ENCODE peak calls at places on chromosomes 11 and 22, in nine cellular contexts. X is PC-3; Z is dorsolateral prefrontal cortex; F is prostate gland; C is HCT116; J is substantia nigra; W is aorta; P is CD4-positive, alpha-beta T cell; N is IMR-90. M is an unnamed sample.
A peak's percentile ranks its signal among the peaks of the same experiment; 100 is the strongest.

GRCh38 chr11:118615282-118615979 is 8.0 kb downstream of the PHLDB1 start:
- DNase-seq in X (no peak), Z (no peak), F (no peak), C (no peak), J (no peak), W (peak; percentile 49), P (no peak), N (no peak), M (no peak)

GRCh38 chr22:35126993-35127392 is 61.0 kb downstream of the ISX start:
- DNase-seq in X (no peak), Z (no peak), F (no peak), C (no peak), J (no peak), W (no peak), P (no peak), N (no peak), M (no peak)

GRCh38 chr11:69848196-69848595 is 29.0 kb upstream of the FGF3 start:
- DNase-seq in X (peak; percentile 25), Z (no peak), F (no peak), C (no peak), J (no peak), W (no peak), P (no peak), N (peak; percentile 32), M (no peak)

GRCh38 chr11:37474889-37475288 is 876.9 kb upstream of the RAG2 start:
- DNase-seq in X (no peak), Z (no peak), F (no peak), C (no peak), J (no peak), W (no peak), P (no peak), N (no peak), M (no peak)

GRCh38 chr22:30361916-30362631 is 5.3 kb downstream of the CCDC157 start:
- DNase-seq in X (no peak), Z (no peak), F (no peak), C (no peak), J (no peak), W (no peak), P (no peak), N (no peak), M (no peak)

GRCh38 chr22:28817919-28818859 is 17.8 kb upstream of the XBP1 start:
- DNase-seq in X (peak; percentile 19), Z (no peak), F (peak; percentile 94), C (no peak), J (no peak), W (no peak), P (no peak), N (no peak), M (peak; percentile 77)

GRCh38 chr11:66855574-66856495 is 1.0 kb upstream of the LRFN4 start:
- DNase-seq in X (peak; percentile 99), Z (peak; percentile 85), F (peak; percentile 84), C (peak; percentile 82), J (peak; percentile 94), W (peak; percentile 98), P (peak; percentile 68), N (peak; percentile 84), M (peak; percentile 95)

GRCh38 chr11:33045551-33046255 is 6.3 kb downstream of the TCP11L1 start:
- DNase-seq in X (peak; percentile 83), Z (no peak), F (no peak), C (no peak), J (no peak), W (no peak), P (no peak), N (no peak), M (no peak)

GRCh38 chr22:19271856-19272535 is 19.5 kb downstream of the CLTCL1 start:
- DNase-seq in X (peak; percentile 90), Z (no peak), F (peak; percentile 49), C (no peak), J (no peak), W (no peak), P (no peak), N (peak; percentile 74), M (no peak)

GRCh38 chr11:1873048-1873812 is 18.5 kb downstream of the PRR33 start:
- DNase-seq in X (no peak), Z (no peak), F (no peak), C (no peak), J (no peak), W (peak; percentile 74), P (no peak), N (peak; percentile 24), M (no peak)

GRCh38 chr11:133040289-133040893 is 491.9 kb downstream of the OPCML start:
- DNase-seq in X (no peak), Z (no peak), F (no peak), C (no peak), J (no peak), W (no peak), P (no peak), N (peak; percentile 3), M (no peak)

GRCh38 chr11:800473-800872 is 2.4 kb upstream of the SLC25A22 start:
- DNase-seq in X (no peak), Z (no peak), F (no peak), C (no peak), J (no peak), W (no peak), P (no peak), N (no peak), M (no peak)

DNA sequence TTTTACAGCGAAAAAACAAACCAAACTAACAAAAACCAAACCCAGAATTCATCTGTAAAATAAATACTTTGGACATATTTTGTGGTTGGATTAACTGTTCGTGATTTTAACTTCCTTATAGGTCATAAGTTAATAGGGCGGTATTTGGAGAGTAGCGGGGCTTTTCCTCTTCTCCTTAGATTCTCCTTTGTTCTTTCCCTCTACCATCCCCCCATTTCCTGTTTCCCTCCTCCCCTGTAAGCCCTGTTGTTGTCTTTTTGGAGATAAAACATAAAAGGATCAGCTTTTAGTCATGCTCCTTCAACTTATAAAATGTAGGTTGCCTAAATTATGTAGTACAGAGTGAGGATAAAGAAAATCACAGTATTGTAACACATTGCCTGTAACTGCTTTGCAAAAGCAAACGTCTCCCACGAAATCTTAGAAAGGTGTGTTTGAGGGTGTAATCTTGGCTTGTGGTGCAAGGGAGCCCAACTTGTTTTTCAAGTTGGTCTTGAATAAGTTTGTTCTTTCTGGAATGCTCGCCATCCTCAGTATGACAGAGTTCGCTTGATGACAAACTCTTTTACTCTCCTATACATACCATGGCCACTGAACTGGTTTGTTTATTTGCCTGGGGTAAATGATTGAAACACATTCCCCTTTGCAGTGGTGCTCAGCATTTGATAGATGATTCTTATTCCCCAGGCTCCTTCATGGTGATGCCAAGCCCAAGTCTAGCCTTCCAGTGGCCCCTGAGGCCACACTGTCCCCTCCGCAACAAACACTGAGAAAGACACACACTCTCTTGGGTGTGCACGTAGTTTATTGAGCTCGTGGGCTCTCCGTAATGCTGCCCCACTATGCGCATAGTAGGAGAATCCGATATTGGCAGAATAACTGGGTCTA is 49.4 kb downstream of the TEAD1 start:
- DNase-seq in X (peak; percentile 96), Z (no peak), F (peak; percentile 81), C (peak; percentile 79), J (no peak), W (no peak), P (no peak), N (peak; percentile 45), M (peak; percentile 34)
- H3K27ac ChIP-seq in X (peak overlapping the region; percentile 99), Z (no peak overlapping the region), F (peak overlapping the region; percentile 56), C (peak overlapping the region; percentile 83), J (no peak overlapping the region), W (no peak overlapping the region), P (no peak overlapping the region), N (peak overlapping the region; percentile 45), M (peak overlapping the region; percentile 94)

GRCh38 chr11:10305964-10306918 is 1.4 kb downstream of the ADM start:
- DNase-seq in X (peak; percentile 34), Z (no peak), F (no peak), C (no peak), J (peak; percentile 20), W (peak; percentile 78), P (no peak), N (peak; percentile 32), M (no peak)
- H3K27ac ChIP-seq in X (peak overlapping the region; percentile 89), Z (peak overlapping the region; percentile 51), F (peak overlapping the region; percentile 96), C (peak overlapping the region; percentile 97), J (peak overlapping the region; percentile 60), W (no peak overlapping the region), P (no peak overlapping the region), N (peak overlapping the region; percentile 90), M (peak overlapping the region; percentile 63)

DNA sequence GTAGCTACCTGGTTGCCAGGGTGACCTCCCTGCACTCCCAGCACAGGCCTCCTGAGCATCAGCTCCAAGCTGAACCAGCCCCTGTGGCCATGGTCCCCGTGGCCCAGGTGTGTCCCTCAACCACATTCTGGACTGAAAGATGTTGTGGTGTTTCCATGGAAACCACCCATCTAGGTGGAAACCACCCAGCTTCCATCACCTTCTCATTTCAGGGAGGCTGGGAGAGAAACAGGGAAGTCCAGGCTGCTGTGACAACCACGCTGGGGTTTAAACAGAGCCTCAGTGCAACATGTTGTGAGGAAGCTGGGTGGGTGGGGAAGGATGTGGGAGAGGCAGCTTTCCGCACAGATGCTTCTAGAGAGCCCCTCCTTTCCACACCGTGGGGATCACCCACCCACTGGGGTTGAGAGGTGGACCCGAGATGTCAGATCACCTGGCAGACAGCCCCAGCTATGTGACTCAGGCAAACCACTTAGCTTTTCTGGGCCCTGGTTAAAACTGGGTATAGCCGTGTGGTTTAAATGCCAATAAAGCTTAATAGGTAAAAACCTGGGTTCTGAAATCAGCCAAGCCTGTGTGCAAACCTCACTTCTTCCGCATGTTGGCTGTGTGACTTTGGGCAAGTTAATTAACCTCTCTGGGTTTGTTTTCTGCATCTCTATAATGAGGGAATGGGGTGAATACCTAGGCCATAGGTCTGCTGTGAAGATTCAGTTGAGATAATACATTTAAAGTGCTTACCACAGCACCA is 46.4 kb downstream of the CD82 start:
- DNase-seq in X (no peak), Z (no peak), F (no peak), C (no peak), J (no peak), W (no peak), P (peak; percentile 56), N (no peak), M (no peak)
- H3K27ac ChIP-seq in X (no peak overlapping the region), Z (peak overlapping the region; percentile 71), F (no peak overlapping the region), C (no peak overlapping the region), J (peak overlapping the region; percentile 6), W (no peak overlapping the region), P (peak overlapping the region; percentile 49), N (no peak overlapping the region), M (no peak overlapping the region)

GRCh38 chr11:100847696-100848216 is 160.7 kb downstream of the ARHGAP42 start:
- DNase-seq in X (no peak), Z (no peak), F (no peak), C (no peak), J (no peak), W (no peak), P (no peak), N (no peak), M (no peak)

GRCh38 chr11:100849009-100849913 is 162.2 kb downstream of the ARHGAP42 start:
- DNase-seq in X (no peak), Z (no peak), F (no peak), C (no peak), J (no peak), W (no peak), P (no peak), N (peak; percentile 91), M (no peak)

GRCh38 chr11:100851129-100851528 is 164.0 kb downstream of the ARHGAP42 start:
- DNase-seq in X (peak; percentile 95), Z (no peak), F (no peak), C (peak; percentile 41), J (no peak), W (no peak), P (no peak), N (peak; percentile 82), M (no peak)

GRCh38 chr11:100851584-100852152 is 164.6 kb downstream of the ARHGAP42 start:
- DNase-seq in X (peak; percentile 20), Z (no peak), F (no peak), C (no peak), J (no peak), W (no peak), P (no peak), N (no peak), M (no peak)

DNA sequence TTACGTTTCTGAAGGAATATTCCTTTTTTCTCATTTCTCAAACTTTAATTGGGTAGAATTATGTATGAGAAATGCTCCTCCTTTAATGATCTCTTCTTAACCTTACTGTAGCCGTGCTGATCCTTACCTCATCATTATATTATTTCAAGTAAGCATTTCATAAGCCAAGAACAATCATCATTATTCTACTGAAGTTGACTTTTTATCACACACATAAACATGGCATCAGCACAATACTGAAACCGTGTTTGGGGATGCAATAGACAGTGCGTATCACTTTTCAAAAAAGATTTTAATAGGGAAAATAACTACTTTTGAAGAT is 162.8 kb downstream of the ARHGAP42 start:
- DNase-seq in X (no peak), Z (no peak), F (no peak), C (no peak), J (no peak), W (no peak), P (no peak), N (no peak), M (no peak)
- H3K27ac ChIP-seq in X (no peak overlapping the region), Z (no peak overlapping the region), F (no peak overlapping the region), C (no peak overlapping the region), J (no peak overlapping the region), W (no peak overlapping the region), P (no peak overlapping the region), N (peak overlapping the region; percentile 59), M (no peak overlapping the region)

M was measured in lung.